ENCODE peak calls at places on chromosomes 13 and 19, in six cellular contexts. D is psoas muscle; Q is SJCRH30; W is CD4-positive, alpha-beta memory T cell; S is PC-9; P is CD4-positive, CD25-positive, alpha-beta regulatory T cell. C is an unnamed sample. For H3K36me3, the result is how much of the 10 kb centered on the place peaks cover.

GRCh38 chr19:18526316-18526715 is 4.4 kb upstream of the ELL start:
- DNase-seq in W (no peak), S (peak), D (no peak), Q (no peak), P (no peak), C (no peak)

GRCh38 chr19:1747285-1748114 is 5.8 kb upstream of the ONECUT3 start:
- DNase-seq in D (no peak), P (no peak), Q (no peak), S (peak), W (no peak), C (no peak)

GRCh38 chr13:21009036-21009435 is 52.4 kb downstream of the LATS2 start:
- DNase-seq in D (no peak), Q (no peak), S (no peak), P (no peak), W (no peak), C (no peak)

GRCh38 chr13:50417597-50417996 is 402.4 kb downstream of the KCNRG start:
- DNase-seq in D (peak), P (no peak), Q (peak), S (no peak), W (no peak), C (no peak)

GRCh38 chr13:80173224-80173623 is 167.7 kb downstream of the SPRY2 start:
- DNase-seq in S (no peak), D (no peak), W (no peak), Q (no peak), P (no peak), C (no peak)

GRCh38 chr13:67776171-67776570 is 546.0 kb upstream of the PCDH9 start:
- DNase-seq in Q (no peak), D (no peak), P (no peak), S (no peak), W (no peak), C (no peak)

GRCh38 chr13:99777873-99778272 is 193.7 kb downstream of the ZIC5 start:
- DNase-seq in Q (no peak), S (no peak), P (no peak), D (no peak), W (no peak), C (no peak)

GRCh38 chr19:33047422-33047821 is 17.3 kb downstream of the RHPN2 start:
- DNase-seq in P (no peak), S (peak), Q (no peak), D (no peak), W (no peak), C (no peak)

GRCh38 chr19:14437578-14438140 is 4.6 kb downstream of the PKN1 start:
- DNase-seq in S (no peak), D (no peak), W (no peak), Q (no peak), P (no peak), C (no peak)

GRCh38 chr13:106589716-106590115 is 21.8 kb upstream of the ARGLU1 start:
- DNase-seq in S (no peak), D (no peak), Q (no peak), P (no peak), W (no peak), C (no peak)

GRCh38 chr13:34512811-34513210 is 429.3 kb upstream of the NBEA start:
- DNase-seq in P (no peak), D (no peak), S (no peak), W (no peak), Q (no peak), C (no peak)

DNA sequence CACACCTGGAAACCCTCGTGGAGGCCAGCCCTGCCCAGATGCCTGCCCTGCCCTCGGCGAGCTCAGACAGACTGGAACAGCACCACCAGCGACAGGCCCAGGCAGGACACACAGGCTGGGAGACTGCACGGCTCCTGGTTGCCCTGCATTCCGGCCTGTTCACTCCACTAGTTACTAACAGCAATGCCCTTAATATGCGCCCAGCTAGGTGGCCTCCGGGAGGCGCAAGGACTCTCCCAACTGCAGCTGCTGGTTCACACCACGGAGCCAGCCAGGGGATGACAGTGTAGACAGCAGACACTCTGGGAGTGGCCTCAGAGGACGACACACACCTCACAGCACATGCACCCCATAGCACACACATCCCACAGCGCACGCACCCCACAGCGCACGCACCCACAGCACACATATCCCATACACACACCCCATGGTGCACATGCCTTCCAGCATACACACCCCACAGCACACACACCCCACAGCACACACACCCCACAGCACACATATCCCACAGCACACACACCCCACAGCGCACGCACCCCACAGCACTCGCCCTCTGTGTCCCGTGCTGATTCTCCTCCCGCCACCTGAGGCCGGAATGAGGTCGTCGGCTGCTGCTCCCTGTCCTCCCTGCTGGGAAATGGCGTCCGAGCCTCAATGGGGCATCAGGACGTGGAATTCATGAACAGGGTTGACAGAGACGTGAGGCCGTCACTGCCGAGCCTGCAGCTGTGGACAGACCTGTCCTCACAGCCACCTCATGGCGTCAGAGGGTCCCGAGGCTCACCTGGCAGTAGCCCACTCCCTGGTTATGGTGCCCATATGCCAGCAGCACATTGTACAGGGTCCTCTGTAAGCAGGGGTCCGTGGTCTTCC is 13.6 kb downstream of the GRTP1 start:
- DNase-seq in D (no peak), Q (peak), W (no peak), S (no peak), P (no peak), C (no peak)
- H3K36me3 ChIP-seq in D (under half), Q (under half), W (under half), S (under half), P (under half), C (under half)

GRCh38 chr19:45275370-45275971 is 24.4 kb downstream of the MARK4 start:
- DNase-seq in D (no peak), P (no peak), S (no peak), W (no peak), Q (peak), C (no peak)

GRCh38 chr19:45276284-45276687 is 25.2 kb downstream of the MARK4 start:
- DNase-seq in W (no peak), S (no peak), P (no peak), D (no peak), Q (peak), C (no peak)

GRCh38 chr19:45271098-45271497 is 20.0 kb downstream of the MARK4 start:
- DNase-seq in Q (no peak), W (no peak), P (no peak), D (no peak), S (no peak), C (no peak)

GRCh38 chr19:45271709-45272108 is 20.6 kb downstream of the MARK4 start:
- DNase-seq in D (no peak), Q (no peak), S (no peak), W (no peak), P (no peak), C (no peak)

GRCh38 chr19:45273532-45273877 is 22.4 kb downstream of the MARK4 start:
- DNase-seq in P (no peak), Q (no peak), S (no peak), D (no peak), W (no peak), C (no peak)
- H3K36me3 ChIP-seq in P (under half), Q (under half), S (under half), D (half or more), W (under half), C (under half)

GRCh38 chr19:16148443-16149045 is 5.1 kb downstream of the HSH2D start:
- DNase-seq in S (no peak), Q (no peak), W (no peak), P (no peak), D (no peak), C (no peak)

GRCh38 chr19:16143399-16144215 is at the start of gene HSH2D:
- DNase-seq in S (peak), Q (no peak), W (peak), D (peak), P (peak), C (peak)

GRCh38 chr19:16142032-16142580 is 1.4 kb upstream of the HSH2D start:
- DNase-seq in P (no peak), S (no peak), W (no peak), Q (no peak), D (no peak), C (no peak)

GRCh38 chr19:16144216-16144581 is 714 bp downstream of the HSH2D start:
- DNase-seq in D (no peak), S (no peak), Q (no peak), W (no peak), P (no peak), C (no peak)

GRCh38 chr19:16146112-16146511 is 2.6 kb downstream of the HSH2D start:
- DNase-seq in Q (no peak), S (no peak), W (no peak), P (no peak), D (no peak), C (no peak)
- H3K36me3 ChIP-seq in Q (under half), S (under half), W (under half), P (under half), D (under half), C (under half)

DNA sequence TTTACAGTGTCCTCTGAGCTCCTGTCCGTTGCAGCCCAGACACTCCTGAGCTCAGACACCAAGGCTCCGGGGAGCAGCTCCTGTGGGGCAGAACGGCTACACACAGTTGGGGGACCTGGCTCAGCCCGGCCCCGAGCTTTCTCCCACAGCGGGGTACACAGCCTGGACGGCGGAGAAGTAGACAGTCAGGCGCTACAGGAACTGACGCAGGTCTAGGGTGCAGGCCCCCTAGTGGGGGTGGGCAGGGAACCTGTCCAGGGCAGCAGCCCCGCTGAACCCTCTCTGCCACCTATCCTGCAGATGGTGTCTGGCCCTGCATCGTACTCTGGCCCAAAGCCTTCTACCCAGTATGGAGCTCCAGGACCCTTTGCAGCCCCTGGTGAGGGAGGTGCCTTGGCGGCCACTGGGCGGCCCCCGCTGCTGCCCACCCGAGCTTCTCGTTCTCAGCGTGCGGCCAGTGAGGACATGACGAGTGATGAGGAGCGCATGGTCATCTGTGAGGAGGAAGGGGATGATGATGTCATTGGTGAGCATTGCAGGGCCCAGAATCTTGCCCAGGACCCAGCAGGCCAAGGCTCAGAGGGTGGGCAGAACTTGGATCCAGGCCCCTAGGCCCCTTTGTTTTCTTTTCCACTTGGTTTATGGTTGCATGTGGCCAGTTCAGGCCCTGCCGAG is 12.9 kb upstream of the PRR19 start:
- DNase-seq in P (no peak), W (no peak), D (peak), Q (no peak), S (no peak), C (no peak)
- H3K36me3 ChIP-seq in P (under half), W (under half), D (half or more), Q (under half), S (under half), C (half or more)

DNA sequence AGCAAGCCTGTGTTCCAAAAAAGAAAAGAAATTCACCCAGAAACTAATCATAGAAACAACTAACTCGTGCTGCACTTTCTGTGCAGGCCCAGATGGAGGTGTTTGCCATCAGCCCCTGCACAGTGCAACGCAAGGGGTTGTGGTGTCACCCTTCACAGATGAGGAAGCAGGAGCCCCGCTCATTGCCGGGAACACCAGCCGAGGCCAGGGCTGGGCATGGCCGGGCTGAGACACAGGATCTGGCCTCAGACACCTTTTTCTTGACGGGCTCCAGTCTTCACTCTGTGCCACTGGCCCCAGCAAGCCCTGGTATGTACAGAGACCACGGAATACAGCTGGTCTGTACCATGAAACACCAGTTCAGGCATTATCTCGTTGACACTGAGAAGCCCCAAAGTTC is 43.1 kb downstream of the CUL4A start:
- DNase-seq in P (no peak), D (no peak), S (no peak), W (no peak), Q (no peak), C (no peak)
- H3K36me3 ChIP-seq in P (half or more), D (half or more), S (under half), W (half or more), Q (under half), C (half or more)

GRCh38 chr13:27432612-27433210 is 8.3 kb downstream of the GTF3A start:
- DNase-seq in S (no peak), D (no peak), P (no peak), W (peak), Q (no peak), C (no peak)
- H3K36me3 ChIP-seq in S (half or more), D (half or more), P (half or more), W (half or more), Q (half or more), C (under half)

GRCh38 chr13:114037674-114038073 is 63.8 kb upstream of the C13orf46 start:
- DNase-seq in W (no peak), P (no peak), S (no peak), Q (no peak), D (no peak), C (no peak)
- H3K36me3 ChIP-seq in W (half or more), P (half or more), S (under half), Q (under half), D (under half), C (under half)

GRCh38 chr13:86584301-86584700 is 785.1 kb upstream of the SLITRK6 start:
- DNase-seq in S (no peak), Q (no peak), W (no peak), D (no peak), P (no peak), C (peak)

GRCh38 chr13:86585826-86586225 is 786.6 kb upstream of the SLITRK6 start:
- DNase-seq in D (no peak), S (no peak), P (no peak), Q (no peak), W (no peak), C (peak)

DNA sequence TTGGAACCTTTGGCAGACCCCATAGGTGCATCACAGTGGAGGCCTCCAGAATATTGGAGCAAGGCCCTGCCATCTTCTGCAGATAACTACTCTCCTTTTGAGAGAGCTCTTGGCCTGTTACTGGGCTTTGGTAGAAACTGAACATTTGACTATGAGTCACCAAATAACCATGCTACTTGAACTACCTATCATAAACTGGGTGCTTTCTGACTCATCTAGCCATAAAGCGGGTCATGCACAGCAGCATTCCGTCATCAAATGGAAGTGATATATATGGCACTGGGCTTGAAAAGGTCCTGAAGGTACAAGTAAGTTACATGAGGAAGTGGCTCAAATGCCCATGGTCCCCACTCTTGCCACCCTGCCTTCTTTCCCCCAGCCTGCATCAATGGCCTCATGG is 782.5 kb upstream of the SLITRK6 start:
- DNase-seq in W (no peak), S (no peak), Q (no peak), P (no peak), D (no peak), C (no peak)
- H3K36me3 ChIP-seq in W (under half), S (under half), Q (under half), P (under half), D (under half), C (under half)

DNA sequence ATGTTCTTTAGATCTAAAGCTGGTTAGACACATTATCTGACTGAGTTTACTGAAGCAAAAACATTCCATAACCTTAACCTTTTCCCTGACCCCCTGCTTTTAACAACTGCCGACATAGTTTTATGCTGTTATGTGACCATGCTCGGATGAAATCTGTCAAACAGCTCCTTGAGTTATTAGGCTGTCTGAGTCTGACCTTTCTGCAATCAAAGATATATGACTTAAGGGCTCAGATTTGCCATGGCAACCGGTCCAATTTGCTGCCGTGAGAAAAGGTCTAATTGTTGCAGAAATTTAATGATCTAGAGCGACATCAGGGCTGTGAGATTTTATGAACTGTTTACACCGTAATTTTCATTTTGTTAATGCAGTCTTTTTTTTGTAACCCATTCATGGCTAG is 61.8 kb downstream of the URI1 start:
- DNase-seq in P (no peak), W (no peak), Q (no peak), D (no peak), S (no peak), C (no peak)
- H3K36me3 ChIP-seq in P (under half), W (under half), Q (under half), D (under half), S (under half), C (under half)

GRCh38 chr19:54142166-54142780 is 4.7 kb downstream of the CNOT3 start:
- DNase-seq in Q (no peak), S (no peak), D (no peak), W (no peak), P (no peak), C (peak)

GRCh38 chr19:54137913-54138776 is 583 bp downstream of the CNOT3 start:
- DNase-seq in P (peak), D (no peak), W (no peak), S (no peak), Q (no peak), C (peak)

GRCh38 chr19:54138777-54139256 is 1.3 kb downstream of the CNOT3 start:
- DNase-seq in W (no peak), P (no peak), S (no peak), D (no peak), Q (no peak), C (no peak)

GRCh38 chr19:54137114-54137912 is at the start of gene CNOT3:
- DNase-seq in D (peak), S (peak), W (peak), P (peak), Q (peak), C (peak)

DNA sequence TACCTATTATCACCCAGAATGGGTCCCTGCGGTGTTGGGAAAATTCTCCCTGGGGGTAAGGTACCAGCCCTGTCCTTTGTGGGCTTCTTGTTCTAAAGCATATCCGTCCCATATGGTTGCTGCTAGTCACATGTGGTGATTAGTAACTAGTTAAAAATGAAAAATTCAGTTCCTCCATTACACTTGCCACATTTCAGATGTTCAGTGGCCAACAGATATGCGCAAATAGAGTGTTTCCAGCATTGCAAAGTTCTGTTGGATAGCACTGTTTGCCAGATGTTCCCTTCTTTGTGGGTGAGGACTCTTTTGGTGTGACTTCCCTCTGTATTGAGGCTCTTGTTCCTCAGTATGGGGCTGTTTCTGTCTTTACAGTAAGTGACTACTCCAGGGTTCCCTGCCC is 3.8 kb downstream of the CNOT3 start:
- DNase-seq in D (no peak), S (no peak), W (no peak), Q (no peak), P (no peak), C (no peak)
- H3K36me3 ChIP-seq in D (half or more), S (under half), W (half or more), Q (under half), P (half or more), C (under half)